ENCODE peak calls at places on chromosomes 4 and X, in five cellular contexts. H, Q, J, K and R are unnamed samples.

GRCh38 chr4:145216532-145216931 is 36.1 kb upstream of the OTUD4 start:
- DNase-seq in H (no peak), K (no peak), Q (peak; percentile 16), J (no peak), R (peak; percentile 18)

GRCh38 chrX:49030283-49030682 is 12.9 kb downstream of the TFE3 start:
- DNase-seq in H (no peak), J (no peak), K (no peak), Q (no peak), R (no peak)

GRCh38 chrX:15854712-15855561 is at the start of gene AP1S2:
- DNase-seq in J (peak; percentile 92), H (peak; percentile 92), K (peak; percentile 93), Q (peak; percentile 80), R (peak; percentile 84)

GRCh38 chr4:26197018-26197779 is 123.6 kb upstream of the RBPJ start:
- DNase-seq in J (peak; percentile 62), K (no peak), H (no peak), Q (peak; percentile 92), R (peak; percentile 96)

GRCh38 chrX:69060631-69061408 is 104.4 kb downstream of the PJA1 start:
- DNase-seq in K (no peak), H (peak; percentile 58), J (no peak), Q (no peak), R (no peak)

GRCh38 chr4:87805971-87806370 is 6.6 kb downstream of the IBSP start:
- DNase-seq in K (no peak), Q (no peak), J (no peak), H (no peak), R (peak; percentile 38)

GRCh38 chr4:46931981-46932380 is 22.9 kb upstream of the COX7B2 start:
- DNase-seq in Q (peak; percentile 32), K (no peak), H (no peak), J (no peak), R (no peak)

GRCh38 chr4:37535872-37536271 is 150.3 kb downstream of the RELL1 start:
- DNase-seq in K (no peak), H (no peak), Q (no peak), J (no peak), R (no peak)

GRCh38 chr4:74428278-74428677 is 16.7 kb upstream of the AREG start:
- DNase-seq in Q (no peak), K (no peak), J (no peak), H (no peak), R (no peak)

GRCh38 chrX:13428055-13428786 is 108.4 kb upstream of the ATXN3L start:
- DNase-seq in H (no peak), J (no peak), K (no peak), Q (no peak), R (peak; percentile 47)

GRCh38 chr4:16772366-16772850 is 126.0 kb downstream of the LDB2 start:
- DNase-seq in K (no peak), H (no peak), Q (peak; percentile 36), J (no peak), R (no peak)

GRCh38 chr4:173913496-173913895 is 370.0 kb downstream of the FBXO8 start:
- DNase-seq in H (no peak), J (no peak), Q (no peak), K (no peak), R (no peak)

GRCh38 chr4:24853142-24853541 is 57.8 kb downstream of the SOD3 start:
- DNase-seq in K (no peak), Q (peak; percentile 28), J (no peak), H (no peak), R (no peak)

GRCh38 chr4:2860391-2861348 is 17.0 kb downstream of the ADD1 start:
- DNase-seq in J (no peak), H (peak; percentile 69), Q (no peak), K (no peak), R (no peak)

GRCh38 chr4:89254847-89255246 is 52.8 kb downstream of the GPRIN3 start:
- DNase-seq in Q (no peak), K (no peak), J (no peak), H (no peak), R (peak; percentile 13)

GRCh38 chr4:70183168-70183939 is 12.2 kb upstream of the ODAM start:
- DNase-seq in H (no peak), Q (peak; percentile 37), K (no peak), J (no peak), R (no peak)

GRCh38 chr4:183183906-183184535 is 85.0 kb downstream of the WWC2 start:
- DNase-seq in Q (no peak), K (no peak), H (no peak), J (no peak), R (no peak)

GRCh38 chr4:149140841-149141240 is 674.8 kb downstream of the IQCM start:
- DNase-seq in H (no peak), J (no peak), Q (no peak), K (no peak), R (no peak)

GRCh38 chrX:9703406-9703805 is 62.2 kb downstream of the GPR143 start:
- DNase-seq in K (no peak), H (no peak), Q (no peak), J (no peak), R (no peak)

GRCh38 chr4:10001757-10002156 is 19.5 kb downstream of the SLC2A9 start:
- DNase-seq in Q (no peak), K (no peak), H (no peak), J (no peak), R (no peak)

GRCh38 chrX:105098812-105099211 is 121.7 kb downstream of the TEX13A start:
- DNase-seq in K (no peak), H (no peak), J (no peak), Q (no peak), R (no peak)

GRCh38 chr4:185775792-185776555 is 36.0 kb downstream of the SORBS2 start:
- DNase-seq in Q (no peak), J (no peak), H (no peak), K (no peak), R (peak; percentile 39)

GRCh38 chrX:103538728-103539127 is 19.4 kb upstream of the RAB40A start:
- DNase-seq in J (no peak), H (no peak), Q (no peak), K (no peak), R (peak; percentile 25)

GRCh38 chr4:179467890-179468289 is 2025.7 kb upstream of the AGA start:
- DNase-seq in J (no peak), H (no peak), K (no peak), Q (no peak), R (no peak)

GRCh38 chr4:143381171-143382118 is 44.8 kb downstream of the GAB1 start:
- DNase-seq in J (no peak), K (peak; percentile 71), Q (peak; percentile 75), H (peak; percentile 94), R (peak; percentile 78)

GRCh38 chrX:41556958-41557357 is 109.8 kb downstream of the NYX start:
- DNase-seq in J (no peak), Q (no peak), H (no peak), K (no peak), R (no peak)

GRCh38 chr4:154503598-154503997 is 12.0 kb upstream of the DCHS2 start:
- DNase-seq in K (no peak), Q (no peak), H (no peak), J (no peak), R (peak; percentile 6)

GRCh38 chr4:65698631-65699030 is 28.3 kb upstream of the EPHA5 start:
- DNase-seq in K (no peak), H (no peak), Q (no peak), J (no peak), R (no peak)

GRCh38 chrX:151708821-151709220 is 7.0 kb upstream of the FATE1 start:
- DNase-seq in H (no peak), Q (no peak), K (no peak), J (no peak), R (no peak)

GRCh38 chr4:172514011-172514410 is 654.6 kb upstream of the GALNT7 start:
- DNase-seq in J (no peak), H (no peak), K (no peak), Q (no peak), R (no peak)

GRCh38 chr4:41060352-41061318 is 153.7 kb downstream of the APBB2 start:
- DNase-seq in Q (no peak), H (no peak), J (no peak), K (no peak), R (peak; percentile 17)

GRCh38 chrX:1679238-1679637 is 64.4 kb downstream of the ASMT start:
- DNase-seq in H (no peak), K (no peak), Q (no peak), J (no peak), R (no peak)

GRCh38 chr4:104128850-104129213 is 365.9 kb downstream of the CXXC4 start:
- DNase-seq in H (no peak), K (no peak), J (no peak), Q (no peak), R (no peak)

GRCh38 chr4:180962268-180962667 is 1280.9 kb upstream of the TENM3 start:
- DNase-seq in J (no peak), H (no peak), K (no peak), Q (no peak), R (no peak)

GRCh38 chr4:180960758-180961401 is 1282.3 kb upstream of the TENM3 start:
- DNase-seq in Q (no peak), K (no peak), H (no peak), J (no peak), R (no peak)
- TF ChIP-seq CTCF in Q (peak; percentile 19), K (no peak), H (no peak), J (no peak), R (no peak)

GRCh38 chrX:10756365-10756915 is 136.1 kb upstream of the MID1 start:
- DNase-seq in Q (peak; percentile 62), H (no peak), J (no peak), K (no peak), R (peak; percentile 73)
- TF ChIP-seq CTCF in Q (no peak), H (no peak), J (no peak), K (no peak), R (no peak)

DNA sequence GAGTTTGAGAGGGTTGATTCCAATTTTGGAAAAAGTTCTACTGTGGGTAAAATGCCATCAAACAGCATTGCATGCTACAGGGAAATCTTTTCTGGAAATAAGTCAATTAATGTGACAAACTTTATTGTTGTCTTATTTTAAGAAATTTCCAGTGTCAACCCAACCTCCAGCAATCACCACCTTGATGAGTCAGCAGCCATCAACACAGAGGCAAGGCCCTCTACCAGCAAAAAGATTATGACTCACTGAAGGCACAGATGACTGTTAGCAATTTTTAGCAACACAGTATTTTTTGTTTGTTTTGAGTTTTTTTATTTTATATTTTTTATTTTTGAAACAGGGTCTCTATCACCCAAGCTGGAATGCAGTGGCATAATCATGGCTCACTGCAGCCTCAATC is 165.4 kb upstream of the C1QTNF7 start:
- DNase-seq in K (no peak), H (no peak), J (no peak), Q (no peak), R (no peak)
- TF ChIP-seq CTCF in K (no peak), H (no peak), J (no peak), Q (no peak), R (no peak)

DNA sequence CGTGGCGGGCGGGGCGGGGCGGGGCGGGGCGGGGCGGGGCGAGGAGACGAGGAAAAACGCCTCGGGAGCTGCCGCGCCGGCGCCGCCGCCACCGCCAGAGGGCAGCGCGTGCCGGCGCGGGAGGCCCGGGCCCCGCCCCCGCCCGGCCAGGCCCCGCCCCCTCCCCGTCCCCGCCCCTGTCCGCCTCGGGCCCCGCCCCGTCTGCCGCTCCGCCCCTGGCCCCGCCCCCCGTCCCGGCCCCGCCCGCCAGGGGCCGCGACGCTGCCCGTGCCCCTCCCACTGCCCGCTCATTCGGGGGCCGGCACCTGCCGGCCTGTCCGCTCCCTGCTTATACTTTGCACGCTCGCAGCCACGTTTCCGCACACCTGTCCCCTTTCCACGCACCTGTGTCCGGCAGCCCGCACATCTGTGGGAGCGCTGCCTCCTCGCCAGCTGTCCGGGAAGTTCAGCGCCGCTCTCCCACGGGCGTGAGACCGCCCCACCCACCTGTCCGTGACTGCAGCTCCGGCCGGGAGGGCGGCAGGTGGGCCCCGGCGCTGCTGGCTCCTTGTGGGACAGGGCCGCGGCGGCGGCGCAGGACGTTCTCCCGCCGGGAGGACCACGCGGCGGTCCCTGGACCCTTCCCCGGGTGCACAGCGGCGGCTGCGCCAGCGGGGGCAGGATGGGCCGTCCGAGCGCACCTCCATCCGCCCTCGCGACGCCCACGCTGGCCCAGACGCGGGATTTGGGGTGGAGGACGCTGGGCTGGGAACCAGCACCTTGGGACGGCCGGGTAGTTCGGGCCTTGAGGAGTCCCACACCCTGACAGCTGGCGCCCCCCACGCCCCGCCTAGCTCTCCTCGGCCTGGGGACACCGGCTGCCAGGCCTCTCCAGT is 1.5 kb upstream of the FGFRL1 start:
- DNase-seq in J (peak; percentile 81), K (peak; percentile 85), Q (no peak), H (no peak), R (no peak)
- TF ChIP-seq CTCF in J (peak; percentile 19), K (peak; percentile 27), Q (peak; percentile 13), H (peak; percentile 20), R (peak; percentile 36)